ENCODE peak calls at places on chromosomes 4 and X, in seven cellular contexts. W, S, G, T, O, Q and J are unnamed samples.

GRCh38 chr4:76198411-76199237 is 15.0 kb downstream of the SCARB2 start:
- DNase-seq in W (no peak), S (peak), G (peak), T (peak), O (peak), Q (peak), J (peak)

GRCh38 chrX:49675075-49675719 is 20.6 kb downstream of the PAGE1 start:
- DNase-seq in W (no peak), S (no peak), G (no peak), T (no peak), O (no peak), Q (no peak), J (no peak)

GRCh38 chr4:83636930-83637329 is 101.0 kb downstream of the GPAT3 start:
- DNase-seq in W (no peak), S (no peak), G (no peak), T (no peak), O (no peak), Q (no peak), J (no peak)

GRCh38 chr4:82713856-82714255 is 84.7 kb downstream of the SCD5 start:
- DNase-seq in W (no peak), S (no peak), G (no peak), T (no peak), O (no peak), Q (no peak), J (no peak)

GRCh38 chr4:141432000-141432712 is 204.2 kb upstream of the IL15 start:
- DNase-seq in W (no peak), S (no peak), G (no peak), T (no peak), O (no peak), Q (no peak), J (no peak)

GRCh38 chrX:53704854-53705253 is 18.3 kb upstream of the HUWE1 start:
- DNase-seq in W (no peak), S (no peak), G (no peak), T (no peak), O (no peak), Q (no peak), J (no peak)

GRCh38 chr4:48254381-48255072 is 15.1 kb downstream of the TEC start:
- DNase-seq in W (no peak), S (peak), G (no peak), T (no peak), O (no peak), Q (no peak), J (no peak)

GRCh38 chr4:170193496-170193895 is 103.7 kb upstream of the AADAT start:
- DNase-seq in W (no peak), S (no peak), G (no peak), T (no peak), O (no peak), Q (no peak), J (no peak)

GRCh38 chr4:39067451-39067850 is 5.4 kb downstream of the KLHL5 start:
- DNase-seq in W (no peak), S (no peak), G (no peak), T (no peak), O (no peak), Q (no peak), J (no peak)

GRCh38 chrX:56232221-56233082 is at the start of gene KLF8:
- DNase-seq in W (peak), S (peak), G (no peak), T (peak), O (no peak), Q (peak), J (peak)

GRCh38 chrX:115571712-115572111 is 10.7 kb downstream of the PLS3 start:
- DNase-seq in W (no peak), S (no peak), G (no peak), T (no peak), O (no peak), Q (no peak), J (no peak)

GRCh38 chrX:1877780-1878179 is 262.9 kb downstream of the ASMT start:
- DNase-seq in W (no peak), S (no peak), G (no peak), T (no peak), O (no peak), Q (no peak), J (no peak)

GRCh38 chrX:9135901-9136510 is 102.1 kb upstream of the FAM9B start:
- DNase-seq in W (no peak), S (no peak), G (no peak), T (no peak), O (no peak), Q (no peak), J (no peak)

GRCh38 chr4:105389167-105389566 is 84.7 kb downstream of the PPA2 start:
- DNase-seq in W (no peak), S (no peak), G (no peak), T (no peak), O (no peak), Q (no peak), J (no peak)

GRCh38 chrX:9495496-9495895 is 30.6 kb downstream of the TBL1X start:
- DNase-seq in W (no peak), S (no peak), G (no peak), T (no peak), O (no peak), Q (no peak), J (no peak)

GRCh38 chrX:28847423-28847822 is 260.2 kb downstream of the IL1RAPL1 start:
- DNase-seq in W (peak), S (no peak), G (peak), T (no peak), O (no peak), Q (no peak), J (no peak)

GRCh38 chr4:44446191-44446590 is 2.4 kb downstream of the KCTD8 start:
- DNase-seq in W (no peak), S (no peak), G (no peak), T (no peak), O (no peak), Q (no peak), J (no peak)

GRCh38 chr4:84680956-84681355 is 98.0 kb downstream of the CDS1 start:
- DNase-seq in W (no peak), S (no peak), G (no peak), T (no peak), O (no peak), Q (no peak), J (no peak)

GRCh38 chrX:119790977-119791436 is 423 bp downstream of the RPL39 start:
- DNase-seq in W (no peak), S (no peak), G (peak), T (no peak), O (peak), Q (no peak), J (no peak)
- TF ChIP-seq CTCF in W (no peak), S (no peak), G (no peak), T (no peak), O (no peak), Q (peak), J (peak)

GRCh38 chr4:30714408-30715031 is 5.6 kb upstream of the PCDH7 start:
- DNase-seq in W (peak), S (peak), G (peak), T (peak), O (peak), Q (no peak), J (peak)
- TF ChIP-seq CTCF in W (peak), S (peak), G (peak), T (peak), O (peak), Q (peak), J (peak)

DNA sequence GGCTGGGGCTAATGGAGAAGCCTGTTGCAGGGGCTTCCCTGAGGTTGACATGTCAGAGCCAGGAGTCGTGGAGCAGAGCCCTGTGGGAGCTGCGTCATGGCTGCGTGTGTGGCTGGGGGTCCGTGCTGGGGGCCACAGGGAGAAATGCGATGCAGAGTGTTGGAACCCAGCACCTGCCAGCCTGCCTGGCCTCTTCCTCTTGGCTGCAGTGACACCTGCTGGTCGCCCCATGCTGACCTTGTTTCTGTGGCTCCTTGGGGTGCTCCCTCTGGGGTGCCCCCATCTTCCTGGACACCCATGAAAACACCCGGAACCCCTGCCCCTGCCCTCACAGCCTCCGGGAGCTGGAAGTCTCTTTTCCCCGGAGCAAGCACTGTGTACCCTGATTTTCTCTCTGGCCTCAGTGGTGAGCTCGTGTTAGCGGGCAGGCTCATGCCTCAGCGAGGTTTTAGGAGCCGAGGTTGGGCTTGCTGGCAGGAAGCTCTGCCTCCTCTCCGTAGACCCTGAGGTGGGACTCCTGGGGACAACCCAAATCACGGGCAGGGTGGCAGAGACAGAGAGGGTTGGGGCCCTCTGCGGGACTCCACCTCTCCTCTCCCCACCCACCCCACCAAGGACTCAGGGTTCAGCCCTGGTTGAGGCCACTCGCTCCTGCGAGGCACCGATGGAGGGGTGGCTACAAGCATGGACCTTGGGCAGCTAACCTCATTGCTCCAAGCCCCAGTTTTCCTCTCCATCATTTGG is 103.8 kb downstream of the SORCS2 start:
- DNase-seq in W (peak), S (peak), G (peak), T (peak), O (peak), Q (peak), J (peak)
- TF ChIP-seq CTCF in W (no peak), S (peak), G (peak), T (peak), O (peak), Q (peak), J (peak)

GRCh38 chr4:74969507-74970474 is 36.9 kb downstream of the PARM1 start:
- DNase-seq in W (peak), S (peak), G (peak), T (no peak), O (peak), Q (no peak), J (no peak)
- TF ChIP-seq CTCF in W (no peak), S (peak), G (no peak), T (no peak), O (peak), Q (no peak), J (no peak)

DNA sequence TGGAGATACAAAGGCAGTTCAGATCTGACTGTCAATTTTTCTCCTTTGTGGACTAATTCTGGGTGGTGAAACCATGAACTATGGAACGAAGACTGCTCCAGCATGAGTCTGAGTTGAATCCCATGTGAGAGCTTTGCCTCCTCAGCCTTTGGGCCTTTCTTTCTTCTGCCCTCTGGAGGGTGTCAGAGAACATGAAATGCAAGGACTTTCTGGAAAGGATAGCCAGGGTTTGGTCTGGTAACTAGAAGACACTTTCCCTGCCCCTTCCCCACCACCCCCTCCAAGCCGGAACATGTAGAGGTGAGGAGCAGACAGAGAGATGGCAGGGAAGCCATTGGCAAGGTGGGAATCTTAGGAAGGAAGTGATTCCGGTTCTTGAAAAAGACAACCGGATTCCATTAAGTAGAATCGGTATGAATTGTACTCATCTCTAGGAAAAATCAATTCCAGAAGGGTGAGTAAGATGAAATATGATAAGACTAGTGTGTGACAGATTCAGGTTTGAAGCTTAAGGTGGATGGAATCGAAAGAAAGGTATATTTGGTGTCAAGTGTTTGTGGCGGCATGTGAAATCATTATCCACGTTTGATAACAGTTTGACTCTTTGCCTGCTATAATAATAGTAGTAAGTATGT is 19.0 kb downstream of the FHL1 start:
- DNase-seq in W (no peak), S (peak), G (no peak), T (no peak), O (no peak), Q (no peak), J (no peak)
- TF ChIP-seq CTCF in W (no peak), S (peak), G (peak), T (no peak), O (peak), Q (peak), J (peak)

DNA sequence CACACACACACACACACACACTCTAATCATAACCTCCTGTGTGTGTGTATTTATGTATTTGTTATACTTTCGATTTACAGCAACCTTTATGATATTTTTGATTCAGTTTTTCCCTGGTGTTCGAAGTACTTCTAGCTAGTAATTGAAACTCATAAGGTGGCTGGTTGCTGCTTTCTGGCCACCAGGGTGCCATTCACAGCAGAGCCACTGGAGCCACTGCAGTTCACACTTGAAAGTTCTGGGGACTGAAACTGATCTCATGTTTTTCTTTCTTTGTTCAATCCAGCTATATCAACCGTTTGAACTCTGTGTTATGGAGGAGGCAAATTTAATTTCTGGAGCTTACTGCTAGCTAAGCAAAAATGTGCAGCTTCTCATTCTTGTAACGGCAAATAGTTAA is 419.4 kb downstream of the ADGRL3 start:
- DNase-seq in W (no peak), S (no peak), G (peak), T (no peak), O (peak), Q (no peak), J (no peak)
- TF ChIP-seq CTCF in W (no peak), S (no peak), G (no peak), T (peak), O (peak), Q (no peak), J (no peak)

DNA sequence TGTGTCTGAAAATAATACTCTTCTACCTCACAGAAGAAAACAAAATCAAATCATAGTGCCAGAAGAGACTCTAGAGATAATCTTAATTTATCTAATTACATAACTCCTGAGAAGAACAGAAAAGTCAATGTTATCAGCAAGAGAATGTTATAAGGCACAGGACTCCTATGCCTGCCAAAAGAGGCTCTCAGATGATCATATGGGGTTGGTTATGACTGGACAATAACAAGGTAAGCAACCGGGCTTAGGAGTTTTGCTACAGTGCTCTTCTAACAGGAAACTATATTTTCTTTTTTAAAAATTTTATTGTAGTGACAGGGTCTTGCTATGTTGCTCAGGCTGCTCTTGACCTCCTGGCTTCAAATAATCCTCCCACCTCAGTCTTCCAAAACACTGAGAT is 3.5 kb upstream of the C4orf17 start:
- DNase-seq in W (no peak), S (no peak), G (no peak), T (no peak), O (no peak), Q (no peak), J (no peak)
- TF ChIP-seq CTCF in W (no peak), S (no peak), G (no peak), T (no peak), O (no peak), Q (no peak), J (no peak)

GRCh38 chrX:47540754-47541538 is 20.1 kb upstream of the ARAF start:
- DNase-seq in W (peak), S (peak), G (peak), T (peak), O (peak), Q (peak), J (peak)
- TF ChIP-seq CTCF in W (no peak), S (peak), G (peak), T (peak), O (peak), Q (peak), J (no peak)

GRCh38 chr4:162682651-162683050 is 484.0 kb downstream of the NAF1 start:
- DNase-seq in W (no peak), S (no peak), G (peak), T (no peak), O (no peak), Q (no peak), J (no peak)
- TF ChIP-seq CTCF in W (no peak), S (no peak), G (no peak), T (no peak), O (no peak), Q (no peak), J (no peak)

GRCh38 chr4:146087856-146088255 is 87.7 kb upstream of the LSM6 start:
- DNase-seq in W (no peak), S (no peak), G (no peak), T (no peak), O (no peak), Q (no peak), J (no peak)
- TF ChIP-seq CTCF in W (no peak), S (no peak), G (no peak), T (no peak), O (no peak), Q (no peak), J (no peak)